ENCODE peak calls at places on chromosomes 12 and 14, in six cellular contexts. A is left ventricle myocardium inferior, C is lung, O is sigmoid colon, J is dorsolateral prefrontal cortex, I is A549. M is an unnamed sample.

GRCh38 chr14:29905549-29905948 is 22.1 kb downstream of the PRKD1 start:
- DNase-seq in C (no peak), A (no peak), O (no peak), J (no peak), I (no peak), M (no peak)

GRCh38 chr12:58364389-58365086 is 423.2 kb downstream of the ATP23 start:
- DNase-seq in O (no peak), A (no peak), I (peak), J (no peak), C (no peak), M (no peak)

GRCh38 chr12:28936221-28936620 is 212.9 kb upstream of the FAR2 start:
- DNase-seq in A (no peak), O (no peak), I (no peak), C (no peak), J (no peak), M (no peak)

GRCh38 chr14:99415496-99416281 is 65.0 kb downstream of the SETD3 start:
- DNase-seq in O (no peak), C (peak), A (no peak), I (peak), J (no peak), M (peak)

GRCh38 chr12:87806310-87806709 is 222.9 kb downstream of the C12orf50 start:
- DNase-seq in O (no peak), A (no peak), C (no peak), J (no peak), I (no peak), M (no peak)

GRCh38 chr12:113271853-113272561 is 50.7 kb downstream of the TPCN1 start:
- DNase-seq in O (peak), C (peak), A (peak), I (no peak), J (peak), M (no peak)

GRCh38 chr12:113007166-113007565 is 28.8 kb downstream of the OAS2 start:
- DNase-seq in C (no peak), I (no peak), A (no peak), J (no peak), O (no peak), M (no peak)

GRCh38 chr12:65948320-65949008 is 124.2 kb downstream of the HMGA2 start:
- DNase-seq in I (peak), O (peak), C (peak), A (peak), J (peak), M (no peak)

GRCh38 chr14:103526247-103526913 is 2.6 kb upstream of the TRMT61A start:
- DNase-seq in J (no peak), A (no peak), I (no peak), O (no peak), C (no peak), M (no peak)

GRCh38 chr12:51383281-51383905 is 7.8 kb downstream of the GALNT6 start:
- DNase-seq in J (no peak), I (no peak), O (no peak), A (no peak), C (no peak), M (peak)

GRCh38 chr14:55127491-55127951 is 1.5 kb upstream of the LGALS3 start:
- DNase-seq in C (no peak), O (no peak), A (no peak), J (no peak), I (no peak), M (no peak)

GRCh38 chr12:88409257-88409656 is 171.0 kb downstream of the KITLG start:
- DNase-seq in O (no peak), I (no peak), J (no peak), C (no peak), A (no peak), M (no peak)

GRCh38 chr12:21613931-21614330 is 9.3 kb upstream of the GYS2 start:
- DNase-seq in O (no peak), I (no peak), A (no peak), J (no peak), C (no peak), M (no peak)

GRCh38 chr12:78666584-78666983 is 198.0 kb upstream of the SYT1 start:
- DNase-seq in J (no peak), A (no peak), I (no peak), O (no peak), C (no peak), M (no peak)

GRCh38 chr14:102493096-102493495 is 16.5 kb downstream of the ANKRD9 start:
- DNase-seq in J (no peak), A (no peak), I (no peak), C (no peak), O (no peak), M (no peak)

GRCh38 chr14:56340921-56341320 is 222.7 kb downstream of the PELI2 start:
- DNase-seq in A (no peak), C (no peak), I (no peak), O (no peak), J (no peak), M (no peak)

GRCh38 chr12:47249082-47249481 is 169.3 kb upstream of the AMIGO2 start:
- DNase-seq in J (no peak), C (no peak), I (no peak), A (no peak), O (no peak), M (no peak)

GRCh38 chr12:116303929-116304328 is 26.4 kb upstream of the MED13L start:
- DNase-seq in C (no peak), A (no peak), J (no peak), O (peak), I (no peak), M (no peak)

GRCh38 chr14:51095854-51096823 is 1.2 kb upstream of the TRIM9 start:
- DNase-seq in A (no peak), O (peak), J (peak), C (no peak), I (peak), M (no peak)

GRCh38 chr14:41782488-41782887 is 175.8 kb downstream of the LRFN5 start:
- DNase-seq in I (no peak), O (no peak), J (no peak), A (no peak), C (no peak), M (no peak)
- H3K27ac ChIP-seq in I (no peak), O (no peak), J (no peak), A (no peak), C (no peak), M (no peak)

GRCh38 chr12:175759-176158 is 38.2 kb downstream of the SLC6A12 start:
- DNase-seq in I (no peak), C (no peak), A (no peak), J (no peak), O (no peak), M (no peak)

GRCh38 chr12:177980-178714 is 35.8 kb downstream of the SLC6A12 start:
- DNase-seq in J (no peak), A (no peak), C (no peak), O (no peak), I (no peak), M (no peak)

GRCh38 chr12:176321-177181 is 37.4 kb downstream of the SLC6A12 start:
- DNase-seq in O (no peak), C (no peak), J (no peak), A (no peak), I (no peak), M (no peak)

GRCh38 chr12:178715-179109 is 35.2 kb downstream of the SLC6A12 start:
- DNase-seq in C (no peak), O (no peak), I (no peak), A (no peak), J (no peak), M (no peak)

GRCh38 chr12:177336-177979 is 36.5 kb downstream of the SLC6A12 start:
- DNase-seq in C (no peak), J (no peak), A (no peak), I (no peak), O (no peak), M (no peak)
- H3K27ac ChIP-seq in C (peak), J (peak), A (peak), I (peak), O (no peak), M (no peak)

GRCh38 chr14:65231286-65231980 is 129.1 kb upstream of the MAX start:
- DNase-seq in A (no peak), O (no peak), J (no peak), C (no peak), I (no peak), M (no peak)
- H3K27ac ChIP-seq in A (peak), O (no peak), J (peak), C (peak), I (peak), M (no peak)

GRCh38 chr14:75978249-75978731 is 3.5 kb downstream of the TGFB3 start:
- DNase-seq in O (peak), C (no peak), A (no peak), I (no peak), J (no peak), M (no peak)

GRCh38 chr14:75980856-75981255 is 939 bp downstream of the TGFB3 start:
- DNase-seq in I (no peak), C (no peak), J (no peak), A (no peak), O (peak), M (no peak)

GRCh38 chr14:75979071-75979571 is 2.7 kb downstream of the TGFB3 start:
- DNase-seq in O (peak), I (peak), C (no peak), A (no peak), J (peak), M (peak)

GRCh38 chr14:75981426-75981825 is 369 bp downstream of the TGFB3 start:
- DNase-seq in A (no peak), O (peak), J (peak), I (no peak), C (no peak), M (peak)

DNA sequence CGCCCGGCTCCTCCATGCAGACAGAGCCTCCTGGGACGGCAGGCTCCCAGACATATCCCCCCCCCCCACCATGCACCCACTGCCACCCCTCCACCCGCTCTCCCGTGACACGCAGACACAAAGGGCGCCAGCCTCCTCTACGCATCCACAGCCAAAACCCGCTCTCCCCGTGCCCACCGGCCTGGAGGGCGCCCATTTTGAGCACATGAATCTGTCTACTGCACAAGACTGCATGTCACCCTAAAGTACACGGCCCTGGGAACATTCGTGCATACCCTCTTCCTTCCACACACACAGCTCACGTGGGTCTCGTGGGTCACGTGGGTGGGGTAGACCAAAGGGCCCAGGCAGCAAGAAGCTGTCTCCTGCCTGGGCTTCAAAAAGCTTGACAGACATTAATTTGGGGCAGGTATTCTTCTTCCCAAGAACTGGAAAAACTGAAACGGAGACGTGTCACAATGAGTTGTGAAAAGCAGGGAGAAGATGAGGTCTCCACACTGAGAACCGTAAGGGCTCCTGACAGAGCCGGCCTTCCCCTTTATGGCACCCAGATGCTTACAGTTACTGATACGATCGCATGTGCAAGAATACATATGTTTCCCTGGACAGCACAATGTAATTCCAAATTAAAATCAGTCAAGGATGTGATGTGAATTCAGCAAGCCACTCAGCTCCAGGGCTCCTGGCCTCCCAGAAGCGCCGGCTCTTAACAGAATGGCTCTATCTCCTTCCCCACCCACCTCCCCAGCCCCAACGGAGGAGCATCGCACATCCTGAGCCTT is 2.0 kb downstream of the TGFB3 start:
- DNase-seq in J (peak), O (peak), C (no peak), I (no peak), A (no peak), M (no peak)
- H3K27ac ChIP-seq in J (peak), O (peak), C (no peak), I (no peak), A (peak), M (no peak)

GRCh38 chr14:68612049-68612448 is 180.8 kb downstream of the ZFP36L1 start:
- DNase-seq in O (no peak), A (peak), C (no peak), I (no peak), J (no peak), M (no peak)
- H3K27ac ChIP-seq in O (peak), A (peak), C (peak), I (no peak), J (no peak), M (no peak)

GRCh38 chr14:61662437-61663311 is 32.6 kb upstream of the HIF1A start:
- DNase-seq in I (peak), A (no peak), C (peak), O (no peak), J (no peak), M (peak)
- H3K27ac ChIP-seq in I (peak), A (no peak), C (no peak), O (no peak), J (no peak), M (peak)

DNA sequence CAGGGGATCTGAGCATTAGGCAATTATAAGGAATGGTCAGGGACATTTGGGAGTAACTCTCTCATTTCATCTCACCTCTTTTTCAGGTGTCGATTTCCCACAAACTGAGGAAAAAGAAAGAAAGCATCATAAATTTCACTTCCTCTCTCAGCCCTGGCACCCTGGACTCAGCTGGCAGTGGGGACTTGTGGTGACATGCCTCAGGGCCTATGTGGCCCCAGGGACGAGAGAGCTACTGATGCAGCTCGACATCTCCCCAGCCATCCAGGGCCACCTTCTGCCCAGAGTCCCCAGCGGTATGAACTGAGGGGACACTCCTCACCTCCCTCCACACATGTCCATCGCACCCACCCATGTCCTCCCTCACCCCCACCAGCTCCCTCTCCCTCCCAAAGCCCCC is 11.7 kb downstream of the TNFRSF1A start:
- DNase-seq in O (no peak), J (no peak), I (no peak), A (no peak), C (no peak), M (no peak)
- H3K27ac ChIP-seq in O (peak), J (no peak), I (peak), A (peak), C (no peak), M (no peak)

DNA sequence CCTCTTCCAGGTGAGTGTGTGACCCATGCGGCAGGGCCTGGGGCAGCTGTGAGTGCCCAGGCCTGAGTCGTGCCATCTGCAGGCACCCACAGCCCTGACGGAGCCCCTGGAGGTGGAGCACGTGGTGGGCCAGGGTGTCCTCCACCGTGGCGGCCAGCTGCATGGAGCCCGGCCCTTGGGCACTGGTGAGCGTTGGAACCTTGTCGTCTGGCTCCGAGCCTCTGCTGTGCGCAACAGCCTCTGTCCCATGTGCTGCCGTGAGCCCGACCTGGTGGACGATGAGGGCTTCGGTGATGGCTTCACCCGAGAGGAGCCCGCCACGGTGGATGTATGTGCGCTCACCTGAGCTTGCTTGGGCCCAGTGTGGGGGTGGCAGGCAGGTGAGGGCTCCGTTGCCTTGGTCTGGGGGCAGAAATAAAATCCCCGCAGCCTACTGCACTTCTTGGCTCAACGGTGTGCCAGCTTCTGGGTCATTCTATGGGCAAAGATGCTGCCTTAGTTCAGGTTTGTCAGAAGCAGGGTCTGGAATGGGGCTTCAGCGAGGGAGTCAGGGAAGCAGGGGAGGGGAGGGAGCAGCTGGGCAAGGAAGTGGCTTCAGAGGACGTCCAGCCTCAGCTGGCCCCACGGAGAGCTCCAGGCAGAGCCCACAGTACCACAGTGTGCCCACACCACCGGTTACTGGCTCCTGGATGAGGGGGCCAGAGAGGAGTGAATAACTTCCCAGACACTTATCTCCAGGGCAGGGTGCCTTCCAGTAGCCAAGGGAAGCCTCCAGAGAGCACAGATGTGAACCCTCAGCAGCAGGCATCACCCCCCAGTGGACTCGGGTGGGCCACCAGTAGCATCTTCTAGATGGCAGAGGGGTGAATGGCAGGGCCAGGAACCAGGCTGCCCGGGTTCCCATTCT is 1.2 kb upstream of the ARL6IP4 start:
- DNase-seq in J (no peak), C (no peak), A (no peak), I (no peak), O (no peak), M (no peak)
- H3K27ac ChIP-seq in J (no peak), C (no peak), A (peak), I (peak), O (no peak), M (peak)

GRCh38 chr14:58751788-58752187 is 114.0 kb downstream of the DACT1 start:
- DNase-seq in J (no peak), O (no peak), A (no peak), I (no peak), C (no peak), M (no peak)
- H3K27ac ChIP-seq in J (peak), O (peak), A (no peak), I (peak), C (no peak), M (no peak)

DNA sequence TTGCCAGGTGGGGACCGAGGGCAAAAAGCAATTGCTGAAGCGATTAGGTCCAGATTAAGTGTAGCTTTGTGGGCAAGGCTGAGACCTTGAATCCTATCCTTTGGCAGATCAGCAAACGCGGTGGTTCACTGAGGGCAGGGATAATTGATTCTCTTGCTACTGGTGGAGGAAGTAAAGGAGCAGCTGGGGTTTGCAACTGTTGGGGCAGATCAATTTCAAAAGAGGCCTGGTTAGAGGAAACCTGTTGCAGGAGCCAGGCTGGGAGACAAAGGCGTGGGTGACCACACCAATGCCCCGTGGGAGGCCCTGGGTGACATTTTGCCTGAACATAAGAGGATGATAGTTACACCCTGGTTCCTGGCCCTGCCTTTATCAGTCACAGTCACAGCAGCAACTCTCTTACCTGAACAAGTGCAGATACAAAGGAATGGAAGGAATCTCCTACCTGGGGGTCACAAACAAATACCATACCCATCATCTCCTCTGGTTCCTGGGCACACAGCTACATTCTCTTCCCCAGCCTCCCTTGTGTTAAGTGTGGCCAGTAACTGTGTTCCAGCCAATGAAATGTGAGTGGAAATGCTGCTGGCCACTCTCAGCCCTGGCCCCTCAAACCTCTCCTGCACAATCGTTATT is 43.3 kb upstream of the RASSF3 start:
- DNase-seq in O (peak), I (no peak), C (no peak), A (no peak), J (no peak), M (no peak)
- H3K27ac ChIP-seq in O (no peak), I (no peak), C (no peak), A (no peak), J (no peak), M (no peak)

M was measured in CD4-positive, CD25-positive, alpha-beta regulatory T cell.